ENCODE peak calls at places on chromosome 10, in eight cellular contexts. H is hepatic stellate cell, K is MCF 10A, S is RCC 7860, U is NCI-H226, V is GM19239, G is fibroblast of the aortic adventitia, C is neural progenitor cell. M is an unnamed sample.

GRCh38 chr10:102965455-102965854 is 47.4 kb downstream of the CNNM2 start:
- DNase-seq in H (no peak), G (peak), S (no peak), K (no peak), U (no peak), C (no peak), V (no peak), M (no peak)

GRCh38 chr10:66365686-66366085 is 560.1 kb upstream of the LRRTM3 start:
- DNase-seq in G (no peak), S (no peak), U (no peak), V (no peak), H (no peak), C (no peak), K (peak), M (no peak)

GRCh38 chr10:121613456-121613855 is 15.2 kb upstream of the FGFR2 start:
- DNase-seq in G (no peak), H (no peak), V (no peak), K (no peak), S (no peak), U (no peak), C (no peak), M (no peak)

GRCh38 chr10:46239999-46240683 is 46.7 kb upstream of the ANTXRL start:
- DNase-seq in K (no peak), V (no peak), H (no peak), G (no peak), C (no peak), S (no peak), U (no peak), M (no peak)

GRCh38 chr10:29555746-29556481 is 78.9 kb downstream of the SVIL start:
- DNase-seq in H (peak), G (peak), V (no peak), S (no peak), U (peak), K (peak), C (peak), M (no peak)

GRCh38 chr10:132926070-132926469 is 16.3 kb downstream of the CFAP46 start:
- DNase-seq in U (no peak), S (no peak), V (no peak), C (no peak), G (no peak), K (no peak), H (no peak), M (no peak)

GRCh38 chr10:86648706-86649426 is 5.5 kb upstream of the OPN4 start:
- DNase-seq in V (no peak), C (no peak), K (peak), G (peak), U (peak), H (peak), S (no peak), M (peak)

GRCh38 chr10:1045415-1045814 is 3.5 kb downstream of the IDI1 start:
- DNase-seq in S (no peak), H (no peak), U (no peak), C (no peak), V (no peak), G (no peak), K (no peak), M (no peak)

GRCh38 chr10:101897633-101898032 is 54.0 kb upstream of the KCNIP2 start:
- DNase-seq in S (no peak), U (no peak), G (peak), C (no peak), K (peak), H (peak), V (no peak), M (no peak)

GRCh38 chr10:127092916-127093315 is 103.5 kb downstream of the INSYN2A start:
- DNase-seq in H (no peak), K (no peak), V (no peak), U (no peak), G (no peak), C (no peak), S (no peak), M (no peak)

GRCh38 chr10:72204296-72204695 is 11.5 kb upstream of the ANAPC16 start:
- DNase-seq in H (no peak), K (no peak), C (no peak), G (no peak), S (no peak), V (no peak), U (no peak), M (no peak)

GRCh38 chr10:20494474-20494873 is 402.6 kb downstream of the NEBL start:
- DNase-seq in H (no peak), V (no peak), G (no peak), K (peak), U (peak), S (peak), C (no peak), M (no peak)

GRCh38 chr10:49184642-49185111 is 3.5 kb downstream of the TMEM273 start:
- DNase-seq in S (no peak), G (no peak), K (no peak), C (no peak), U (no peak), V (no peak), H (no peak), M (no peak)

GRCh38 chr10:116287906-116288501 is 15.0 kb upstream of the GFRA1 start:
- DNase-seq in U (no peak), G (peak), S (peak), H (no peak), K (peak), C (peak), V (no peak), M (peak)